ENCODE peak calls at places on chromosome 15, in six cellular contexts. X, Y, J, I, G and F are unnamed samples.

GRCh38 chr15:66700412-66700801 is 1.6 kb upstream of the SMAD6 start:
- DNase-seq in X (no peak), Y (no peak), G (no peak), I (no peak), J (no peak), F (peak)

GRCh38 chr15:90400005-90400758 is 12.1 kb downstream of the IQGAP1 start:
- DNase-seq in I (no peak), Y (no peak), X (no peak), J (no peak), G (no peak), F (no peak)

GRCh38 chr15:100211855-100212850 is 129.6 kb downstream of the ADAMTS17 start:
- DNase-seq in Y (no peak), X (peak), G (no peak), I (peak), J (no peak), F (no peak)

GRCh38 chr15:70703483-70703882 is 59.9 kb downstream of the UACA start:
- DNase-seq in I (peak), Y (peak), G (no peak), J (peak), X (peak), F (no peak)

GRCh38 chr15:63348392-63348791 is 33.3 kb downstream of the CA12 start:
- DNase-seq in X (peak), G (no peak), Y (peak), I (peak), J (no peak), F (no peak)

GRCh38 chr15:100873029-100873677 is 6.5 kb upstream of the ALDH1A3 start:
- DNase-seq in I (peak), G (peak), X (peak), Y (peak), J (peak), F (peak)

GRCh38 chr15:89569090-89569745 is 6.1 kb upstream of the TICRR start:
- DNase-seq in G (no peak), X (no peak), J (no peak), Y (no peak), I (no peak), F (no peak)

GRCh38 chr15:38414351-38414750 is 39.6 kb upstream of the FAM98B start:
- DNase-seq in Y (peak), G (peak), J (peak), X (peak), I (peak), F (peak)

GRCh38 chr15:97691799-97692198 is 268.7 kb upstream of the ARRDC4 start:
- DNase-seq in J (no peak), X (peak), I (peak), Y (no peak), G (peak), F (no peak)

GRCh38 chr15:76861815-76862397 is 43.2 kb downstream of the SCAPER start:
- DNase-seq in I (no peak), X (no peak), J (no peak), Y (no peak), G (no peak), F (no peak)

GRCh38 chr15:42721016-42721415 is 15.9 kb downstream of the CDAN1 start:
- DNase-seq in J (no peak), G (no peak), Y (no peak), I (peak), X (no peak), F (no peak)

GRCh38 chr15:66249623-66250174 is 3.9 kb downstream of the MEGF11 start:
- DNase-seq in Y (peak), J (no peak), X (no peak), I (no peak), G (no peak), F (no peak)

GRCh38 chr15:99954361-99955180 is 221.3 kb upstream of the LYSMD4 start:
- DNase-seq in J (no peak), G (no peak), I (no peak), X (no peak), Y (no peak), F (no peak)

GRCh38 chr15:78105541-78106241 is 13.3 kb downstream of the SH2D7 start:
- DNase-seq in Y (no peak), X (no peak), G (no peak), J (no peak), I (no peak), F (no peak)

GRCh38 chr15:74438696-74439316 is 5.0 kb upstream of the SEMA7A start:
- DNase-seq in G (peak), I (peak), Y (peak), X (peak), J (peak), F (peak)

GRCh38 chr15:76058714-76059319 is 968 bp upstream of the TMEM266 start:
- DNase-seq in G (no peak), X (peak), Y (peak), J (peak), I (peak), F (no peak)

GRCh38 chr15:55241895-55242294 is 45.2 kb upstream of the RSL24D1 start:
- DNase-seq in J (no peak), X (no peak), Y (peak), G (no peak), I (no peak), F (no peak)

GRCh38 chr15:60784855-60785254 is 305.9 kb upstream of the ICE2 start:
- DNase-seq in J (no peak), G (no peak), I (no peak), Y (no peak), X (no peak), F (no peak)

GRCh38 chr15:91338763-91339162 is 238.7 kb downstream of the SV2B start:
- DNase-seq in Y (peak), J (peak), I (peak), X (peak), G (no peak), F (no peak)

GRCh38 chr15:66927326-66928077 is 137.9 kb upstream of the SMAD3 start:
- DNase-seq in G (no peak), J (no peak), Y (peak), I (no peak), X (no peak), F (no peak)

GRCh38 chr15:57553526-57553925 is 38.2 kb upstream of the MYZAP start:
- DNase-seq in J (peak), I (no peak), G (no peak), Y (no peak), X (no peak), F (no peak)

GRCh38 chr15:72306211-72306785 is 13.7 kb downstream of the CELF6 start:
- DNase-seq in X (no peak), J (peak), Y (peak), G (no peak), I (no peak), F (peak)

GRCh38 chr15:73867426-73867825 is 5.9 kb upstream of the TBC1D21 start:
- DNase-seq in I (no peak), J (no peak), G (no peak), Y (no peak), X (no peak), F (no peak)

GRCh38 chr15:80309769-80310384 is 57.9 kb upstream of the CTXND1 start:
- DNase-seq in G (peak), Y (peak), J (peak), I (peak), X (peak), F (peak)

GRCh38 chr15:80308002-80308401 is 56.0 kb upstream of the CTXND1 start:
- DNase-seq in J (peak), X (no peak), Y (no peak), I (no peak), G (no peak), F (peak)

DNA sequence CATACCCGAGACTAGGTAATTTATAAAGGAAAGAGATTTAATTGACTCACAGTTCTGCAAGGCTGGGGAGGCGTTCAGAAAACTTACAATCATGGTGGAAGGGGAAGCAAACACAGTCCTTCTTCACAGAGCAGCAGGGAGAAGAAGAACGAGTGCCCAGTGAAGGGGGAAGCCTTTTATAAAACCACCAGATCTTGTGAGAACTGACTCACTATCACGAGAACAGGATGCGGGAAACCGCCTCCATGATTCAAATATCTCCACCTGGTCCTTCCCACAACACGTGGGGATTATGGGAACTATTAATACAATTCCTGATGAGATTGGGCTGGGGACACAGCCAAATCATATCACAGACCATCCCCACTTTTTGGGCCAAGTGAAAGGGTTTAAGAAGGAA is 58.8 kb upstream of the CTXND1 start:
- DNase-seq in I (no peak), J (no peak), Y (no peak), G (no peak), X (no peak), F (no peak)
- TF ChIP-seq EZH2phosphoT487 in I (no peak), J (no peak), Y (no peak), G (no peak), X (no peak), F (no peak)

GRCh38 chr15:52101542-52102340 is 10.8 kb downstream of the BCL2L10 start:
- DNase-seq in G (no peak), I (no peak), X (no peak), J (no peak), Y (no peak), F (peak)

GRCh38 chr15:52104532-52105004 is 8.0 kb downstream of the BCL2L10 start:
- DNase-seq in J (no peak), G (no peak), X (no peak), Y (no peak), I (no peak), F (peak)

GRCh38 chr15:52100807-52101206 is 11.8 kb downstream of the BCL2L10 start:
- DNase-seq in X (peak), G (peak), I (peak), Y (peak), J (no peak), F (no peak)

GRCh38 chr15:52103217-52104207 is 9.1 kb downstream of the BCL2L10 start:
- DNase-seq in G (peak), X (peak), I (peak), Y (peak), J (no peak), F (peak)

DNA sequence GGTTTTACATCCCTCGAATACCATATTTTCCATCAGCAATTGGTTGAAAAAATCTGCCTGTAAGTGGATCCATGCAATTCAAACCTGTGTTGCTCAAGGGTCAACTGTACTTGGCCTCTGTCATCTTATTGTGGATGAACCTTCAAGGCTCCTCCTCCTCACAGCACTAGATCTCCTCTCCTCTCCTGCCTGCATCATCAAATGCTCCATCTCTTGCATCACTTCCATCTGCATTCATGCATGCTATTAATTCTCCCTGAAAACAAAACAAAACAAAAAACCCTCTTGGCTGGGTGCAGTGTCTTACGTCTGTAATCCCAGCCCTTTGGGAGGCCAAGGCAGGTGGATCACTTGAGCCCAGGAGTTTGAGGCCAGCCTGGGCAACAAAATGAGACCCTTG is 10.1 kb downstream of the BCL2L10 start:
- DNase-seq in J (no peak), G (no peak), I (peak), X (no peak), Y (peak), F (no peak)
- H3K4me2 ChIP-seq in J (no peak), G (no peak), I (no peak), X (no peak), Y (peak), F (peak)

DNA sequence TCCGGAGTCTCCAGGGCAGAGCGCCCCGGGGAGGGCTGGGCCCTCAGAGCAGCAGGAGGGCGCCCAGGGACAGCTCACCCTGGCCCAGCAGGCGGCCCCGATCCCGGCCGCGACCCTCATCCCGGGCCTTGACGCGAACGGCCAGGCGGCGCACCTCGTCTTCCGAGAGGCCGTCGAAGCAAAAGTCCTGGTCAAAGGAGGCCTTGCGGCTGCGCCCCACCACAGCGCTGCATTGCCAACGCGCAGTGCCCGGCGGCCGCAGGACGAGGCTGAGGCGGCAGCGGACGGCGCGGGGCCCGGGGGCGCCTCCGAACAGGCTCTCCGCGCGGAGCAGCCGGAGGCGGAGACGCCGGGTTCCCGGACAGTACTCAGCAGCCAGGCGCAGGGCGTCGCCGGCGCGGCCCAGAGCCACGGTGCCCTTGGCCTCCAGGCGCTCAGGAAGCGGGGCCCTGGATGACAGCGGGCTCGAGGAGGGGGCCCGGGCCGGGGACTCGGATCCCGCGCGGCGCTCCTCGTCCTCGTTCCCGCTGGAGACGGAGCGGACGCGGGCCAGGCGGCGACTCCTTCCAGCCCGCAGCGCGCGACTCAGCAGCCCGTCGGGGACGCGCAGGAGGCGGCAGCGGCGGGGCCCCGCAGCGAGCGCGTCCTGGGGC is 1.1 kb downstream of the C2CD4B start:
- DNase-seq in G (no peak), I (no peak), J (peak), X (peak), Y (peak), F (no peak)
- H3K4me3 ChIP-seq in G (no peak), I (no peak), J (peak), X (peak), Y (no peak), F (no peak)

DNA sequence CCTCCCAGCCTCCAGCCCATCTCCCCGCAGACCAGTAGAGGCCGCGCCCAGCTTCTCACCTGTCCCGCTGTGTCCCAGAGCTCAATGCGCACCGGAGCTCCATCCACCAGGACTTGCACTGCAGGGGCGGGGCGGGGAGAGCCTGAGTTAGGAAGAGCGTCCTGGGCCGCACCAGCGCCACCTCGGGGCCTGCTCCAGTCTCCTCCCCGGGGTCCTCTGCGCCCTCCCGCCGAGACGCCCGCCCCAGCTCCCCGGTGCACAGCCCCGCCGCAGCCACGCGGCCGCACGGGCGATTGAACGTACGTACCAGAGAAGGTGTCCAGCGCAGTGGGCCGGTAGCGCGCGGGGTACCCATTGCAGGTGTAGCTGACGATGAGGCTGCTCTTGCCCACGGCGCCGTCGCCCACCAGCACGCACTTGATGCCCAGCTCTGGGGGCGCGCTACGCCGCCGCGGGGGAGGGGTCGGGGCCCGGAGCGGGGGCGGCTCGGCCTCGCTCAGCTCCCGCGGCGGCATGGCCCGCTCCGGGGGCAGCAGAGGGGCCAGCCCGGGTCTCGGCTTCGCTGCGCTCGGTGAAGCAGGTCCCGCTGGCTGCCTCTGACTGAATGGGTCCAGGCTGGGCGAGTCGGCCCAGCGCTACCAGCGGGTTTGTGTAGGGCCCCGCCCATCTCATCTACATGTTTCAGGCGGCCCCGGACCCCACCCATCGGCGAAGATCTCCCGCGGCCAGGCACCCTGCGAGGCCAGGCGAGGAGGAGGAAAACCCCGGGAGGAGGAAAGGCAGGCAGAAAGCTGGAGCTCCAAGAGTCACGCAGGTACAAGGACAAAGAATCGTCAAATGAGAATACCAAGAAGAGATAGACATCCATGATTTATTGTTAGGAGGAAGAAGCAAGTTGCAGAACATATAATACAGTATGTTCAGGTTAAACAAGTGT is at the start of gene RHOV:
- DNase-seq in X (peak), I (peak), G (peak), J (peak), Y (peak), F (peak)
- TF ChIP-seq EZH2phosphoT487 in X (no peak), I (no peak), G (no peak), J (no peak), Y (no peak), F (no peak)

GRCh38 chr15:31227954-31228542 is 98.6 kb upstream of the KLF13 start:
- DNase-seq in I (no peak), X (no peak), G (no peak), J (no peak), Y (no peak), F (peak)

GRCh38 chr15:31228980-31229826 is 97.4 kb upstream of the KLF13 start:
- DNase-seq in I (no peak), Y (peak), G (no peak), X (peak), J (peak), F (peak)

GRCh38 chr15:31225356-31225955 is 101.2 kb upstream of the KLF13 start:
- DNase-seq in G (no peak), Y (no peak), J (no peak), X (no peak), I (no peak), F (no peak)

GRCh38 chr15:31226011-31226410 is 100.6 kb upstream of the KLF13 start:
- DNase-seq in J (no peak), X (no peak), G (no peak), I (no peak), Y (no peak), F (peak)

GRCh38 chr15:31227235-31227634 is 99.4 kb upstream of the KLF13 start:
- DNase-seq in X (no peak), Y (no peak), G (no peak), J (no peak), I (no peak), F (no peak)
- H3K4me2 ChIP-seq in X (no peak), Y (no peak), G (no peak), J (no peak), I (no peak), F (peak)

GRCh38 chr15:65066635-65067333 is 1.0 kb downstream of the RASL12 start:
- DNase-seq in J (peak), X (no peak), G (no peak), Y (no peak), I (no peak), F (no peak)
- H3K4me3 ChIP-seq in J (peak), X (peak), G (no peak), Y (no peak), I (no peak), F (no peak)

GRCh38 chr15:26525096-26525495 is 247.8 kb downstream of the GABRB3 start:
- DNase-seq in Y (peak), J (no peak), X (no peak), I (peak), G (no peak), F (no peak)
- TF ChIP-seq EZH2phosphoT487 in Y (no peak), J (no peak), X (no peak), I (no peak), G (no peak), F (no peak)

GRCh38 chr15:64874131-64874530 is 32.4 kb downstream of the PLEKHO2 start:
- DNase-seq in X (no peak), J (no peak), Y (no peak), G (no peak), I (no peak), F (no peak)
- H3K4me2 ChIP-seq in X (no peak), J (no peak), Y (no peak), G (no peak), I (no peak), F (no peak)